ENCODE peak calls at places on chromosomes 11 and 22, in seven cellular contexts. U is transverse colon, I is suprapubic skin, F is GM12878, K is SK-N-SH, R is HL-60, T is stomach. Q is an unnamed sample.

GRCh38 chr11:113189909-113190667 is 124.3 kb upstream of the TTC12 start:
- DNase-seq in U (no peak), I (peak; percentile 82), F (no peak), K (no peak), R (no peak), T (no peak), Q (no peak)

GRCh38 chr22:50702261-50702671 is 29.6 kb downstream of the SHANK3 start:
- DNase-seq in U (no peak), I (no peak), F (no peak), K (no peak), R (no peak), T (no peak), Q (no peak)

GRCh38 chr11:73384871-73385692 is 8.9 kb downstream of the RELT start:
- DNase-seq in U (peak; percentile 71), I (no peak), F (peak; percentile 69), K (no peak), R (peak; percentile 93), T (peak; percentile 49), Q (no peak)

GRCh38 chr11:64234840-64235379 is 526 bp downstream of the VEGFB start:
- DNase-seq in U (peak; percentile 77), I (no peak), F (no peak), K (peak; percentile 79), R (no peak), T (peak; percentile 60), Q (no peak)

GRCh38 chr11:46246514-46246913 is 30.9 kb upstream of the CREB3L1 start:
- DNase-seq in U (no peak), I (no peak), F (no peak), K (no peak), R (no peak), T (no peak), Q (no peak)

GRCh38 chr22:50469377-50470305 is 5.2 kb downstream of the SBF1 start:
- DNase-seq in U (peak; percentile 95), I (no peak), F (peak; percentile 87), K (no peak), R (peak; percentile 85), T (peak; percentile 83), Q (peak; percentile 56)

GRCh38 chr11:32870676-32871075 is 21.9 kb upstream of the QSER1 start:
- DNase-seq in U (no peak), I (no peak), F (no peak), K (peak; percentile 48), R (no peak), T (no peak), Q (no peak)

GRCh38 chr11:120032766-120033390 is 105.0 kb downstream of the TRIM29 start:
- DNase-seq in U (no peak), I (no peak), F (no peak), K (peak; percentile 70), R (no peak), T (no peak), Q (no peak)

GRCh38 chr11:8227156-8228152 is 36.2 kb downstream of the LMO1 start:
- DNase-seq in U (no peak), I (no peak), F (no peak), K (no peak), R (no peak), T (no peak), Q (no peak)

DNA sequence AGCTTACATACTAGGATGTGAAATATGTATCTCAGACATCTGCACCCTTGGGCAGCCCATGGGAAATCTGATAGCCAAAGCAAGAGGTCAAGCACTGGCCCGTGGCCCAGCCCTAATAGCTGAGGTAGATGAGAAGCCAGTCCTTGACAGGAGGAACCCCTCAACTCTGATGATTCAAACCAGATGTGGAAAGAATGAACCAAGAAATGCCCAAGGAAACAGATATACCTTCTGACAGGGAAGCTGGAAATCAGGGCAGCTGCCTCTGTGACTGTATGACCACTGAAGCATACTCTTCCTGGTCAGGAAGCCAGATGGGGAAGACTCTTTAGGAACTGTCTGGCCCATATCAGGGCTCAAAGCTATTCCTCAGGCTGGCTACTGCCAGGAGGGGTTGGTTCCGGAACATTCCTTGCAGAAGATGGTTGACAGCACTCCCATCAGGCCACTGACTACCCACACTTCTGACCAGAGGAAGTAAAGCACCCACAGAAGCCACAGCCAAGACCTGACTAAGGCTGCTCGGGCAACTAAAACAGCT is 124.2 kb downstream of the SWAP70 start:
- DNase-seq in U (peak; percentile 10), I (no peak), F (no peak), K (no peak), R (peak; percentile 68), T (no peak), Q (no peak)
- H3K27ac ChIP-seq in U (no peak overlapping the region), I (no peak overlapping the region), F (no peak overlapping the region), K (peak overlapping the region; percentile 79), R (no peak overlapping the region), T (peak overlapping the region; percentile 21), Q (no peak overlapping the region)

DNA sequence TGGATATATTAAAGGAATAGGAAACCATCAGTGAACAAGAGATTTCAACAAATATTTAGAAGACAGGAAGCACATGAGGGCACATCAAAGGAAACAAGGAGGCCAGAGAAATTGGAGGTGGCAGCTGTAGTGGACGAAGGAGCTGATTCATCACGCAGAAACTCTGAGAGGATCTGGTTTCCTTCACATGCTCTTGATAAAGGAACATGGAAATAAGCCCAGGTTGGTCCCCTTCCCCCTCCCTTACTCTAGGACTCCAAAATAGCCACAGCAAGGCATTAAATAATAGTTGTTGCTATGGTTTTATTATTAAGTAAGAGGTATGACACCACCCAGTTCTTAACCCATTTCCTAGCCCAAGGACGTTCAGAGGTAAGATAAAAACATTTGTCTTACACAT is 11.3 kb downstream of the IZUMO1R start:
- DNase-seq in U (no peak), I (no peak), F (no peak), K (no peak), R (no peak), T (no peak), Q (no peak)
- TF ChIP-seq POLR2AphosphoS5 in U (peak; percentile 11), I (no peak), F (no peak), K (peak; percentile 73), R (no peak), T (peak; percentile 48), Q (no peak)

GRCh38 chr22:37486224-37486845 is at the start of gene MFNG:
- DNase-seq in U (peak; percentile 84), I (peak; percentile 79), F (peak; percentile 26), K (peak; percentile 91), R (peak; percentile 79), T (peak; percentile 78), Q (peak; percentile 24)
- H3K27ac ChIP-seq in U (peak within 1 kb of the TSS; percentile 70), I (peak within 1 kb of the TSS; percentile 39), F (peak within 1 kb of the TSS; percentile 97), K (no peak within 1 kb of the TSS), R (peak within 1 kb of the TSS; percentile 98), T (peak within 1 kb of the TSS; percentile 76), Q (peak within 1 kb of the TSS; percentile 21)

GRCh38 chr11:44868455-44869421 is 81.9 kb downstream of the TP53I11 start:
- DNase-seq in U (no peak), I (no peak), F (no peak), K (no peak), R (no peak), T (no peak), Q (no peak)
- TF ChIP-seq POLR2AphosphoS5 in U (no peak), I (no peak), F (no peak), K (no peak), R (no peak), T (no peak), Q (peak; percentile 46)

GRCh38 chr22:47197735-47198500 is 435.5 kb downstream of the TBC1D22A start:
- DNase-seq in U (no peak), I (peak; percentile 49), F (no peak), K (peak; percentile 30), R (no peak), T (peak; percentile 20), Q (no peak)
- H3K27ac ChIP-seq in U (no peak overlapping the region), I (no peak overlapping the region), F (no peak overlapping the region), K (no peak overlapping the region), R (no peak overlapping the region), T (no peak overlapping the region), Q (no peak overlapping the region)

DNA sequence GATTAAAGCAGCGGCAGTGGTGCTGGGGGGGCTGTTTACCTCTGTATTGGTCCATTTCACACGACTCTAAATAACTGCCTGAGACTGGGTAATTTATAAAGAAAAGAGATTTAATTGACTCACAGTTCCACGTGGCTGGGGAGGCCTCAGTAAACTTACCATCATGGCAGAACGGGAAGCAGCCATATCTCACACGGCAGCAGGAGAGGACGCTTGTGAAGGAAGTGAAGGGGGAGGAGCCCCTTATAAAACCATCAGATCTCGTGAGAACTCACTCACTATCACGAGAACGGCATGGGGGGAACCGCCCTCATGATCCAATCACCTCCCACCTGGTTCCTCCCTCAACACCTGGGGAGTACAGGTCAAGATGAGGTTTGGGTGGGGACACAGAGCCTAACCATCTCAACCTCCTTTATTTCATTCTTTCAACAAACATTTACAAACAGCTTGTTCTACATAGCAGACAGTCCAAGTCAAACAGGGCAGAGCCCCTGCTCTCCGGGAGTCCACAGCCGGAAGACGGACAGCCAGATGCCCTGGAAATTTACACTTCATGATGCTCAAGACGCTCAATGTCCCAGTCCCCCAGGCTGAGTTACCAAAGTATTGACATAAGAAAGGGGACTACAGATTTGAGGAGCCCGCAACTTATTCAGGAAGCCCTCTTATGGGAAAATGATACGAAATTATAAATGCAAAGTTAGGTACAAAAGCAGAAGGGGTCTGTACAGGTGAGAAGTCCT is 26.3 kb upstream of the HMGXB4 start:
- DNase-seq in U (peak; percentile 17), I (no peak), F (no peak), K (peak; percentile 7), R (no peak), T (no peak), Q (no peak)
- TF ChIP-seq POLR2AphosphoS5 in U (no peak), I (no peak), F (peak; percentile 80), K (no peak), R (peak; percentile 32), T (no peak), Q (no peak)

GRCh38 chr22:30694638-30695350 is at the start of gene OSBP2:
- DNase-seq in U (peak; percentile 56), I (peak; percentile 65), F (no peak), K (peak; percentile 93), R (no peak), T (peak; percentile 57), Q (peak; percentile 24)
- H3K27ac ChIP-seq in U (peak within 1 kb of the TSS; percentile 77), I (peak within 1 kb of the TSS; percentile 37), F (no peak within 1 kb of the TSS), K (peak within 1 kb of the TSS; percentile 84), R (no peak within 1 kb of the TSS), T (peak within 1 kb of the TSS; percentile 71), Q (peak within 1 kb of the TSS; percentile 86)

DNA sequence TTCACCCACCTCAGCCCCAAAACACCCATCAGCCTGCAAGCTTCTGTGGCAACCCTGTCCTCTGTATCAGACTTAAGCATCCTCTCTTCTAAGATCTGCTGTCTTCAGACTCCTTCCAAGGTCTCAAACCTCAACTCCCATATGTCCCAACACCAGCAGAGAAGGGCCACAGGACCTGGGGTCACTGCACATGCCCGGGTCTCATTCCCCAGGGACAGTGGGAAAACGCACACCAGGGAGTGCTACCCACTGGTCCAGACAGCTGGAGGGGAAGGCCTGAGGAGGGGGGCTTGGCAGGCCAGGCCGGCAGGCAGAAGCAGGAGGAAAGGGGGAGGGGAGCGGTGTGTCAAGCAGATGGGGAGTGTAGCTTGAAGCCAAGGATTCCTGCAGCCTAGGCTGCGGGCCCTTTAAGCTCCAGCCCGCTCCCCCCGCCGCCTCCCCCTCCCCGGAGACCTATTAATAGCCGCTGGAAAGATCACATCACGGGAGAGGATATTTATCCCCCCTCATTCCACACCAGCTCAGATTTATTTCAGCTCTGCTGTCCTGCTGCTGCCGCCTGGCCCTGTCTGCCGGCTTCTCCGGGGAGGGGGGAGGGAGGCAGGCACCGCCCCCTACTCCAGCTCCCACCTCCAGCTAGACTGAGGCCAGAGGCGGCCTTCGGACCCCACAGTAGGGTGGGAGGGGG is 16.7 kb downstream of the BCL9L start:
- DNase-seq in U (peak; percentile 71), I (peak; percentile 82), F (no peak), K (peak; percentile 89), R (no peak), T (peak; percentile 72), Q (peak; percentile 70)
- TF ChIP-seq POLR2AphosphoS5 in U (peak; percentile 74), I (no peak), F (no peak), K (peak; percentile 89), R (no peak), T (peak; percentile 49), Q (peak; percentile 73)

GRCh38 chr11:44595006-44595405 is 29.5 kb downstream of the CD82 start:
- DNase-seq in U (no peak), I (no peak), F (no peak), K (no peak), R (no peak), T (no peak), Q (no peak)
- H3K27ac ChIP-seq in U (no peak overlapping the region), I (no peak overlapping the region), F (peak overlapping the region; percentile 32), K (no peak overlapping the region), R (no peak overlapping the region), T (no peak overlapping the region), Q (no peak overlapping the region)

Q was measured in prostate gland.